ENCODE peak calls at places on chromosomes 1 and 21, in four cellular contexts. One of them, this sample, is unnamed.
A peak's percentile ranks its signal among the peaks of the same experiment; 100 is the strongest.

GRCh38 chr1:21251773-21252471 is 38.3 kb downstream of the ECE1 start:
- DNase-seq in cardiac fibroblast: peak; percentile 94
- DNase-seq in A549: peak; percentile 64
- DNase-seq in RPMI7951: peak; percentile 99
- DNase-seq in this sample: no peak

GRCh38 chr1:39268112-39268581 is 63.7 kb downstream of the MACF1 start:
- DNase-seq in A549: no peak
- DNase-seq in RPMI7951: peak; percentile 10
- DNase-seq in cardiac fibroblast: peak; percentile 91
- DNase-seq in this sample: no peak

GRCh38 chr1:81430955-81431646 is 369.6 kb upstream of the ADGRL2 start:
- DNase-seq in A549: no peak
- DNase-seq in cardiac fibroblast: no peak
- DNase-seq in RPMI7951: no peak
- DNase-seq in this sample: no peak

GRCh38 chr1:112504666-112505399 is 3.9 kb upstream of the WNT2B start:
- DNase-seq in cardiac fibroblast: no peak
- DNase-seq in A549: no peak
- DNase-seq in RPMI7951: no peak
- DNase-seq in this sample: no peak

GRCh38 chr1:210264521-210265380 is 32.2 kb downstream of the SERTAD4 start:
- DNase-seq in RPMI7951: peak; percentile 49
- DNase-seq in cardiac fibroblast: peak; percentile 26
- DNase-seq in A549: peak; percentile 18
- DNase-seq in this sample: no peak

GRCh38 chr1:180881806-180882509 is 30.7 kb upstream of the KIAA1614 start:
- DNase-seq in RPMI7951: peak; percentile 49
- DNase-seq in A549: peak; percentile 49
- DNase-seq in cardiac fibroblast: peak; percentile 73
- DNase-seq in this sample: no peak

GRCh38 chr1:214660900-214661299 is 57.9 kb downstream of the CENPF start:
- DNase-seq in cardiac fibroblast: peak; percentile 85
- DNase-seq in RPMI7951: peak; percentile 42
- DNase-seq in A549: no peak
- DNase-seq in this sample: no peak

GRCh38 chr1:211711313-211711712 is 35.9 kb upstream of the NEK2 start:
- DNase-seq in RPMI7951: peak; percentile 47
- DNase-seq in A549: no peak
- DNase-seq in cardiac fibroblast: no peak
- DNase-seq in this sample: no peak

GRCh38 chr1:222370911-222371717 is 176.8 kb downstream of the HHIPL2 start:
- DNase-seq in cardiac fibroblast: peak; percentile 57
- DNase-seq in RPMI7951: peak; percentile 89
- DNase-seq in A549: no peak
- DNase-seq in this sample: no peak

GRCh38 chr1:213982814-213983588 is 4.8 kb upstream of the PROX1 start:
- DNase-seq in cardiac fibroblast: no peak
- DNase-seq in A549: no peak
- DNase-seq in RPMI7951: peak; percentile 59
- DNase-seq in this sample: no peak

GRCh38 chr1:210771131-210771530 is 362.8 kb downstream of the KCNH1 start:
- DNase-seq in RPMI7951: no peak
- DNase-seq in cardiac fibroblast: no peak
- DNase-seq in A549: no peak
- DNase-seq in this sample: no peak

GRCh38 chr1:79655876-79656275 is 649.3 kb upstream of the ADGRL4 start:
- DNase-seq in cardiac fibroblast: no peak
- DNase-seq in A549: no peak
- DNase-seq in RPMI7951: no peak
- DNase-seq in this sample: no peak

GRCh38 chr1:217372251-217372970 is 258.5 kb downstream of the GPATCH2 start:
- DNase-seq in cardiac fibroblast: no peak
- DNase-seq in RPMI7951: no peak
- DNase-seq in A549: no peak
- DNase-seq in this sample: no peak

GRCh38 chr1:200037904-200038644 is 10.6 kb downstream of the NR5A2 start:
- DNase-seq in cardiac fibroblast: no peak
- DNase-seq in A549: no peak
- DNase-seq in RPMI7951: no peak
- DNase-seq in this sample: no peak

GRCh38 chr1:167488786-167489185 is 29.5 kb downstream of the CD247 start:
- DNase-seq in A549: no peak
- DNase-seq in RPMI7951: no peak
- DNase-seq in cardiac fibroblast: no peak
- DNase-seq in this sample: no peak

GRCh38 chr1:202241376-202242079 is 47.9 kb downstream of the LGR6 start:
- DNase-seq in RPMI7951: peak; percentile 46
- DNase-seq in A549: no peak
- DNase-seq in cardiac fibroblast: no peak
- DNase-seq in this sample: no peak

GRCh38 chr1:24909388-24909898 is 20.6 kb downstream of the RUNX3 start:
- DNase-seq in RPMI7951: no peak
- DNase-seq in A549: peak; percentile 73
- DNase-seq in cardiac fibroblast: peak; percentile 87
- DNase-seq in this sample: no peak

GRCh38 chr1:213327318-213327667 is 276.3 kb downstream of the RPS6KC1 start:
- DNase-seq in A549: no peak
- DNase-seq in RPMI7951: peak; percentile 87
- DNase-seq in cardiac fibroblast: peak; percentile 93
- DNase-seq in this sample: no peak

GRCh38 chr1:16607433-16607851 is 5.9 kb downstream of the NBPF1 start:
- DNase-seq in RPMI7951: no peak
- DNase-seq in cardiac fibroblast: no peak
- DNase-seq in A549: no peak
- DNase-seq in this sample: no peak

GRCh38 chr21:43948740-43949498 is 63.2 kb upstream of the TRAPPC10 start:
- DNase-seq in A549: no peak
- DNase-seq in cardiac fibroblast: no peak
- DNase-seq in RPMI7951: no peak
- DNase-seq in this sample: no peak

This sample was measured in effector CD4-positive, alpha-beta T cell.